ENCODE peak calls at places on chromosomes 13 and 19, in nine cellular contexts. M is stomach, W is HepG2, C is sigmoid colon, Z is A549, G is tibial nerve, H is ovary, U is H1, S is suprapubic skin. Y is an unnamed sample.

GRCh38 chr13:37127706-37128241 is 22.3 kb upstream of the CSNK1A1L start:
- DNase-seq in M (no peak), W (no peak), C (no peak), Z (no peak), G (no peak), H (no peak), U (no peak), S (no peak), Y (no peak)

GRCh38 chr19:40191836-40192646 is 815 bp downstream of the MAP3K10 start:
- DNase-seq in M (no peak), W (no peak), C (peak), Z (peak), G (no peak), H (peak), U (no peak), S (peak), Y (peak)

GRCh38 chr19:18167975-18168645 is 5.5 kb upstream of the IFI30 start:
- DNase-seq in M (peak), W (no peak), C (no peak), Z (no peak), G (no peak), H (peak), U (no peak), S (no peak), Y (peak)

GRCh38 chr19:4596033-4596904 is 36.8 kb upstream of the SEMA6B start:
- DNase-seq in M (no peak), W (no peak), C (no peak), Z (no peak), G (no peak), H (no peak), U (no peak), S (no peak), Y (no peak)

GRCh38 chr13:97366172-97366688 is 67.7 kb upstream of the RAP2A start:
- DNase-seq in M (no peak), W (no peak), C (no peak), Z (peak), G (no peak), H (no peak), U (no peak), S (no peak), Y (no peak)

GRCh38 chr13:113090806-113091205 is 14.8 kb upstream of the F7 start:
- DNase-seq in M (no peak), W (no peak), C (peak), Z (no peak), G (no peak), H (no peak), U (no peak), S (no peak), Y (no peak)

GRCh38 chr19:7236153-7236552 is 58.1 kb downstream of the INSR start:
- DNase-seq in M (no peak), W (no peak), C (no peak), Z (no peak), G (no peak), H (no peak), U (no peak), S (no peak), Y (no peak)

GRCh38 chr13:40109324-40109958 is 454.0 kb downstream of the COG6 start:
- DNase-seq in M (no peak), W (no peak), C (no peak), Z (peak), G (no peak), H (no peak), U (no peak), S (no peak), Y (no peak)

GRCh38 chr13:24662195-24663088 is 17.8 kb upstream of the ATP12A start:
- DNase-seq in M (no peak), W (no peak), C (no peak), Z (no peak), G (no peak), H (no peak), U (no peak), S (no peak), Y (peak)

GRCh38 chr19:3358392-3358918 is 7.9 kb upstream of the NFIC start:
- DNase-seq in M (no peak), W (no peak), C (peak), Z (no peak), G (no peak), H (peak), U (no peak), S (no peak), Y (no peak)

GRCh38 chr19:15260939-15261338 is 28.7 kb upstream of the EPHX3 start:
- DNase-seq in M (no peak), W (no peak), C (no peak), Z (peak), G (no peak), H (no peak), U (no peak), S (no peak), Y (no peak)

GRCh38 chr13:41216160-41216559 is 21.8 kb upstream of the KBTBD7 start:
- DNase-seq in M (no peak), W (peak), C (no peak), Z (no peak), G (no peak), H (no peak), U (no peak), S (no peak), Y (no peak)

GRCh38 chr13:80881495-80882482 is 540.9 kb upstream of the SPRY2 start:
- DNase-seq in M (no peak), W (no peak), C (no peak), Z (peak), G (no peak), H (no peak), U (no peak), S (no peak), Y (no peak)

GRCh38 chr19:40588110-40588854 is 11.6 kb downstream of the SHKBP1 start:
- DNase-seq in M (no peak), W (no peak), C (no peak), Z (peak), G (no peak), H (no peak), U (no peak), S (no peak), Y (no peak)

GRCh38 chr13:52707375-52707774 is 32.2 kb downstream of the CNMD start:
- DNase-seq in M (no peak), W (no peak), C (no peak), Z (no peak), G (no peak), H (no peak), U (no peak), S (no peak), Y (no peak)

GRCh38 chr13:50129923-50130685 is 114.9 kb downstream of the KCNRG start:
- DNase-seq in M (no peak), W (no peak), C (peak), Z (peak), G (peak), H (peak), U (no peak), S (peak), Y (peak)

GRCh38 chr19:41276231-41276630 is 12.1 kb downstream of the HNRNPUL1 start:
- DNase-seq in M (no peak), W (no peak), C (no peak), Z (no peak), G (no peak), H (no peak), U (no peak), S (no peak), Y (no peak)

GRCh38 chr19:34428549-34429285 is 536 bp downstream of the UBA2 start:
- DNase-seq in M (peak), W (peak), C (peak), Z (peak), G (no peak), H (no peak), U (no peak), S (no peak), Y (peak)

GRCh38 chr13:113862191-113862765 is 1.6 kb downstream of the GAS6 start:
- DNase-seq in M (no peak), W (no peak), C (no peak), Z (no peak), G (no peak), H (peak), U (no peak), S (peak), Y (no peak)

GRCh38 chr13:24893863-24894262 is 129.9 kb downstream of the RNF17 start:
- DNase-seq in M (no peak), W (no peak), C (no peak), Z (no peak), G (no peak), H (no peak), U (no peak), S (no peak), Y (no peak)

GRCh38 chr19:12647490-12648071 is 19.0 kb downstream of the MAN2B1 start:
- DNase-seq in M (peak), W (no peak), C (peak), Z (no peak), G (no peak), H (peak), U (peak), S (no peak), Y (peak)

GRCh38 chr19:11198769-11199469 is 1.6 kb upstream of the KANK2 start:
- DNase-seq in M (no peak), W (no peak), C (no peak), Z (no peak), G (no peak), H (no peak), U (no peak), S (no peak), Y (no peak)

DNA sequence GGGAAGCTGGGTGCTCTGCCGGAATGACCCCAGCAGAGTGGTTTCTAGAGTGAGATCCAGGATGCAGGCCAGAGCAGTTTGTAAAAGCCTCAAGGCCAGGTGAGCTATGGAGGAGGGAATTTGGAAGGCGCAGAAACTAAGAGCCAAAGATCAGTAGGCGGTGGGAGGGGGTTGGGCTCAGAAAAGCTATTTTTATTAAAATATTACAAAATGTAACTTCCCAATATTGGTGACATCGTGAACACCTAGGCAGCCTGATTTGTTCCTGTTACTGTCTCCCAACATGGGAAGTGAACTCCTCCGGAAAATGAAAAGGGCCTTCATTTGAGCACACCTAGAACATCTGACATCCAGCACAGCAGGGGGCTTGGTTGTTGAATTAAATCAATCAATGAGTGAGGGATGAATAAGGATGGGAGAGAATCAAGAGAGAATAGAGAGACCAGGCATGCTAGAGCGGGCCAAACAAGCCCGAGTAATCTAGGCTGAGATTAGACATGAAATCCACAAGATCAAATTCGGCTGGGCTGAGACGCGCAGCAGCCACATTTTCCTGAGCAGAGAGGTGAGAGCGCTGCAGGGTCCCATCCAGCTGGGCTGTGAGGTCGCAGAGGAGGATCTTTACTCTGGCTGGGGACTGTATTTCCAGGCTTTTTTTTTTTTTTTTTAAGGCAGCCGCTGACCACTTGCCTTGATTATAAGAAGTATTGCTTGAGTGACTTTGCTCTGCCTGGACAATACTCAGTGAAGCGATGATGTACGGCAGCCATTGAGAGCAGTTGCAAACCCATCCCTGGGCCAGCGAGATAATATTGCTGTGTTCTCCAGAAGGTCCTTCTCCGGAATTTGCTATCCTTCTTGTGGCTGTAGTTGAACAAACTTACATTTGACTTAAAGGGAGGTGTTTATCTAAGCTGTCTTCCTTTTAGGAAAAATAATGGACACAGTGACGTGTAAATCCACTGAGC is 178.0 kb upstream of the KL start:
- DNase-seq in M (no peak), W (no peak), C (no peak), Z (no peak), G (no peak), H (no peak), U (no peak), S (no peak), Y (no peak)
- TF ChIP-seq EP300 in M (no peak), W (no peak), C (no peak), Z (no peak), G (no peak), H (no peak), U (no peak), S (no peak), Y (no peak)

GRCh38 chr13:29847501-29847983 is 2.9 kb downstream of the UBL3 start:
- DNase-seq in M (no peak), W (peak), C (no peak), Z (peak), G (no peak), H (no peak), U (no peak), S (no peak), Y (peak)
- TF ChIP-seq POLR2A in M (no peak), W (no peak), C (no peak), Z (no peak), G (no peak), H (no peak), U (no peak), S (no peak), Y (no peak)

GRCh38 chr19:9966448-9966847 is 30.1 kb upstream of the OLFM2 start:
- DNase-seq in M (no peak), W (no peak), C (no peak), Z (no peak), G (no peak), H (no peak), U (peak), S (no peak), Y (no peak)
- H3K4me3 ChIP-seq in M (no peak), W (no peak), C (no peak), Z (no peak), G (no peak), H (no peak), U (peak), S (no peak), Y (no peak)

GRCh38 chr19:31664096-31664495 is 314.9 kb upstream of the TSHZ3 start:
- DNase-seq in M (no peak), W (no peak), C (no peak), Z (no peak), G (no peak), H (no peak), U (no peak), S (no peak), Y (no peak)
- TF ChIP-seq EP300 in M (no peak), W (no peak), C (no peak), Z (no peak), G (no peak), H (no peak), U (no peak), S (no peak), Y (no peak)

DNA sequence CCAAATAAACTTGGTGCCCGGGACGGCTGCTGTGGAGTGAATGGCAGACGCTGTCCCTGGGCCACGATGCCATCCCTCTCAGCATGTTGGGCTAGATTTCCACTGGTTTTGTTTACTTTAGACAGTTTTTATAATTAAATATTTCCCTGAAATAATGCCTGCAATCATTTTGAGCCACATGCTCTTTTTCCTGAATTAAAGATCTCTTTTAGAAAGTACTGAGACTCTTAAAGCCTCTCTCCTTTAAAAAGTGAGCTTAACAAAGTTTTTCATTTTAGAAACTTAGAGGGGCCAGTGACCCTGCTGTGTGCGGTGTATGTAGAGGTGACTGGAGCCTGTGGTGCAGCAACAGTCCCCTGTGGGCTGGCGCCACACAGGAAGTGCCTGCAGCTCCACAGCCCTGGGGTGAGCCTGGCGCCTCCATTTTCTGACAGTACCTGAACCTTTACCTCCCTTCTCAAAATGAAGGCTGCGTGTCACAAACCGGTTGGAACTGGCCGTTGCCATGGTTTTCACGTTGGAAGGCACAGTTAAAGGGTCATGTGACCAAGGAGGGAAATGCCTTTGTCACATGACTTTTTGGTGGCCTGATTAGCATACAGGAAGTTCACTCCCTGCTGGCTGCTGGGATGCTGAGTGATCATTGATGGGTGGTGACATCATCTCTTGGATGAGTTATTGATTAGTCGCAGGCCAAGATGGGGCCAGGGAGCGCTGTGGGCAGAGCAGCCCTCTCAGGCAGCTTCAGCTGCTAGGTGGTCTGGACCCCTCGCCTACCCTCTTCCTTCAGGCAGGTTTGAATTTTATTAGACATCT is 26.3 kb downstream of the TSSK6 start:
- DNase-seq in M (peak), W (peak), C (peak), Z (peak), G (peak), H (peak), U (peak), S (peak), Y (peak)
- TF ChIP-seq POLR2A in M (no peak), W (no peak), C (no peak), Z (no peak), G (no peak), H (no peak), U (no peak), S (no peak), Y (peak)

GRCh38 chr19:50205681-50206138 is 2.3 kb downstream of the MYH14 start:
- DNase-seq in M (peak), W (no peak), C (no peak), Z (no peak), G (no peak), H (no peak), U (no peak), S (peak), Y (peak)
- H3K4me3 ChIP-seq in M (peak), W (peak), C (no peak), Z (no peak), G (peak), H (no peak), U (peak), S (peak), Y (peak)

DNA sequence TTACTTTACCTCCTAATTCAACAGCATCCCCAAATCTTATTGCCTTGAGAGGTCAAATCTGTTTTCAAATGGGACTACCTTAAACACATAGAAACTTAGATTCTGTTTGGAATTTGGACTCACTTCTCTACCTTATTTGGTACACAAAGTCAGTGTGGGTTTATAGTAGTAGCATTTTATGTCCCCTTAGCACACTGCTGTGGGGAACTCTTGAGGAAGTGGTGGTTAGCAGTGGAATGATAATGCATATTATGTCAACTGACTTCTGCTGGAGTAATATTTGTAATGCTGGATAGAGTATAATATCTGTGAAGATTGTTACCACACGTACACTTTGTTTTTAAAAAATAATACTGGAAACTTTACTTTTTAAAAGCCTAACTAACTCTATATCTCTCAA is 386.3 kb downstream of the NDFIP2 start:
- DNase-seq in M (no peak), W (no peak), C (no peak), Z (no peak), G (no peak), H (no peak), U (no peak), S (no peak), Y (no peak)
- TF ChIP-seq EP300 in M (no peak), W (no peak), C (no peak), Z (no peak), G (no peak), H (no peak), U (no peak), S (no peak), Y (no peak)

DNA sequence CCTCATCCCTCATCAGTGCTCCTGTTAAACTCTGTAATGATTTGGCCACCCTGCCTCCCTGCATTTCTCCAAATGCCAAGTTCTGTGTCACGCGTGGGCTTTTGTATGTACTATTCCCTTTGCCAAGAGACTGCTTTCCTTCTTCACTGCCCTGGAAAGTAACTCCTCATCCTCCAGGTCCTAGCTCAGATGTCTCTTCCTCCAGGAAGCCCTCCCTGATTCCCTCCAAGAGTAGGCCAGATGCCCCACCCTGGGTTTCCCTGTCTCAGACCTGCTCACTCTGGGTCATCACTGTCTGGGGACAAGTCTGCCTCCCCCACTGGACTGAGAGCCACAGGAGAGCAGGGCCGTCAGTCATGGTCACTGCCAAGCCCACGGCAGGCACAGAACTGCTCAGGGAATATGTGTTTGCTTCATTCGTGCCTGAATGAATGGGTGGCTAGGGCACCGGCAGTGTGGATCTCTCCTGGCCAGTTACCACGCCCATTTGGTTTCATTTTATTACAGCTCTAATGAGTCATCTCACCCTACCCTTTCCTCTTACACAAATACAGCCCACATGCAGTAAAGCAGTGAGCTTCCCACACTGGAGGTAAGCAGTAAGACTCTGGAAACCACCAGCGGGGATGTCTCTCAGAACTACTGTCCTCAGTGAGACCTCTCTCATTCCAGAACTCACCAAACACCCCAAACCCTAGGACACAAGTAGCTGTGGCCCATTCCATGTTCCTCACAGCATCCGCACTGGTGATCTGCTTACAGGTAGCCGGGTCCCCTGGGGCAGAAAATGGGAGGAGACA is 12.1 kb upstream of the GPR4 start:
- DNase-seq in M (peak), W (no peak), C (no peak), Z (peak), G (no peak), H (no peak), U (no peak), S (no peak), Y (peak)
- TF ChIP-seq POLR2A in M (no peak), W (no peak), C (no peak), Z (no peak), G (no peak), H (no peak), U (no peak), S (no peak), Y (peak)

GRCh38 chr19:17001603-17002183 is 24.9 kb downstream of the CPAMD8 start:
- DNase-seq in M (no peak), W (no peak), C (no peak), Z (no peak), G (no peak), H (no peak), U (no peak), S (no peak), Y (no peak)
- H3K4me3 ChIP-seq in M (no peak), W (no peak), C (no peak), Z (no peak), G (no peak), H (no peak), U (no peak), S (no peak), Y (no peak)

GRCh38 chr13:98641075-98641474 is 64.2 kb upstream of the STK24 start:
- DNase-seq in M (no peak), W (no peak), C (no peak), Z (no peak), G (no peak), H (no peak), U (no peak), S (no peak), Y (no peak)
- TF ChIP-seq EP300 in M (no peak), W (no peak), C (no peak), Z (no peak), G (no peak), H (no peak), U (no peak), S (no peak), Y (no peak)

Y was measured in transverse colon.